ENCODE peak calls at places on chromosomes 12 and 14, in four cellular contexts. G, S, U and B are unnamed samples.

GRCh38 chr14:56073783-56074182 is 44.4 kb upstream of the PELI2 start:
- DNase-seq in U (no peak), S (no peak), G (no peak), B (no peak)

GRCh38 chr14:71713061-71713850 is 219.0 kb upstream of the RGS6 start:
- DNase-seq in S (no peak), U (no peak), G (no peak), B (no peak)

GRCh38 chr12:50542448-50542847 is 37.7 kb downstream of the DIP2B start:
- DNase-seq in U (peak), S (no peak), G (no peak), B (no peak)

GRCh38 chr12:26692417-26692816 is 140.6 kb downstream of the ITPR2 start:
- DNase-seq in G (no peak), U (no peak), S (no peak), B (no peak)

GRCh38 chr14:65006251-65006721 is 19.6 kb downstream of the FNTB start:
- DNase-seq in S (no peak), G (no peak), U (no peak), B (no peak)

GRCh38 chr14:61101803-61102548 is 120.9 kb downstream of the SLC38A6 start:
- DNase-seq in U (peak), S (peak), G (no peak), B (no peak)

GRCh38 chr12:27424631-27425230 is 21.8 kb upstream of the SMCO2 start:
- DNase-seq in G (no peak), S (peak), U (peak), B (no peak)

GRCh38 chr12:58310828-58311273 is 369.5 kb downstream of the ATP23 start:
- DNase-seq in S (no peak), G (no peak), U (peak), B (no peak)

GRCh38 chr14:70292716-70293115 is 66.8 kb downstream of the COX16 start:
- DNase-seq in S (peak), U (no peak), G (no peak), B (no peak)

GRCh38 chr12:93323625-93324165 is 54.0 kb upstream of the NUDT4 start:
- DNase-seq in G (no peak), U (peak), S (no peak), B (no peak)

GRCh38 chr14:83287300-83287699 is 1753.6 kb upstream of the SEL1L start:
- DNase-seq in G (no peak), U (no peak), S (no peak), B (no peak)

GRCh38 chr12:44381341-44381740 is 494.8 kb downstream of the NELL2 start:
- DNase-seq in U (no peak), S (no peak), G (no peak), B (no peak)

GRCh38 chr12:58502236-58502635 is 418.1 kb downstream of the LRIG3 start:
- DNase-seq in G (no peak), U (no peak), S (no peak), B (no peak)

GRCh38 chr12:108379761-108380160 is 40.6 kb upstream of the CMKLR1 start:
- DNase-seq in S (no peak), U (no peak), G (no peak), B (no peak)

GRCh38 chr14:105894978-105895881 is 368.8 kb downstream of the TMEM121 start:
- DNase-seq in U (no peak), S (no peak), G (peak), B (no peak)

GRCh38 chr14:97747282-97747681 is 950.1 kb downstream of the VRK1 start:
- DNase-seq in U (no peak), S (peak), G (no peak), B (no peak)

GRCh38 chr14:73771848-73772705 is 57.9 kb upstream of the PNMA1 start:
- DNase-seq in G (peak), S (peak), U (no peak), B (no peak)

GRCh38 chr12:68310370-68310769 is 21.8 kb downstream of the MDM1 start:
- DNase-seq in S (no peak), U (peak), G (no peak), B (no peak)

GRCh38 chr12:124853781-124854636 is 9.7 kb downstream of the SCARB1 start:
- DNase-seq in U (no peak), G (peak), S (no peak), B (no peak)

GRCh38 chr12:85575115-85576096 is 260.8 kb downstream of the RASSF9 start:
- DNase-seq in G (peak), S (peak), U (peak), B (no peak)

GRCh38 chr12:106333756-106334155 is 23.8 kb upstream of the POLR3B start:
- DNase-seq in S (no peak), G (no peak), U (no peak), B (no peak)

GRCh38 chr12:112176321-112177010 is 51.1 kb downstream of the TRAFD1 start:
- DNase-seq in U (no peak), G (no peak), S (no peak), B (no peak)

GRCh38 chr12:75825686-75826085 is 205.9 kb downstream of the PHLDA1 start:
- DNase-seq in G (no peak), S (no peak), U (peak), B (no peak)

GRCh38 chr12:93174048-93174447 is 203.7 kb upstream of the NUDT4 start:
- DNase-seq in G (no peak), U (peak), S (no peak), B (no peak)

GRCh38 chr12:111033281-111034147 is 113.1 kb upstream of the MYL2 start:
- DNase-seq in G (no peak), S (peak), U (no peak), B (no peak)
- TF ChIP-seq CTCF in G (peak), S (peak), U (peak), B (peak)

GRCh38 chr14:103298620-103299019 is 35.4 kb upstream of the EIF5 start:
- DNase-seq in U (no peak), G (no peak), S (no peak), B (no peak)
- TF ChIP-seq CTCF in U (peak), G (peak), S (peak), B (no peak)

DNA sequence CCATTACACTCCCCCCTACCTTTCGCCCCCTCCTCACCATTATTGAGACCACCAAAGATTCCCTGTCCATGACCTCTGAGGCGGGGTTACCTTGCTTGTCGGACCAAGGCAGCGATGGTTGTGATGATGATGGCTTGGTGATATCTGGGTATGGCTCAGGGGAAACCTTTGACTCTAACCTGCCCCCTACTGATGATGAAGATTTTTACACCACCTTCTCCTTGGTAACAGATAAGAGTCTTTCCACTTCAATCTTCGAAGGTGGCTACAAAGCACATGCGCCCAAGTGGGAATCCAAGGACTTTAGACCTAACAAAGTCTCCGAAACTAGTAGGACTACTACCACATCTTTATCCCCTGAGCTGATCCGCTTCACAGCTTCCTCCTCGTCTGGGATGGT is 350.2 kb downstream of the DIO2 start:
- DNase-seq in S (peak), U (no peak), G (no peak), B (no peak)
- TF ChIP-seq CTCF in S (peak), U (no peak), G (peak), B (no peak)

GRCh38 chr12:114638790-114639435 is 45.1 kb downstream of the TBX3 start:
- DNase-seq in S (peak), U (no peak), G (no peak), B (no peak)

GRCh38 chr12:114631242-114631641 is 52.7 kb downstream of the TBX3 start:
- DNase-seq in S (no peak), U (no peak), G (no peak), B (no peak)

DNA sequence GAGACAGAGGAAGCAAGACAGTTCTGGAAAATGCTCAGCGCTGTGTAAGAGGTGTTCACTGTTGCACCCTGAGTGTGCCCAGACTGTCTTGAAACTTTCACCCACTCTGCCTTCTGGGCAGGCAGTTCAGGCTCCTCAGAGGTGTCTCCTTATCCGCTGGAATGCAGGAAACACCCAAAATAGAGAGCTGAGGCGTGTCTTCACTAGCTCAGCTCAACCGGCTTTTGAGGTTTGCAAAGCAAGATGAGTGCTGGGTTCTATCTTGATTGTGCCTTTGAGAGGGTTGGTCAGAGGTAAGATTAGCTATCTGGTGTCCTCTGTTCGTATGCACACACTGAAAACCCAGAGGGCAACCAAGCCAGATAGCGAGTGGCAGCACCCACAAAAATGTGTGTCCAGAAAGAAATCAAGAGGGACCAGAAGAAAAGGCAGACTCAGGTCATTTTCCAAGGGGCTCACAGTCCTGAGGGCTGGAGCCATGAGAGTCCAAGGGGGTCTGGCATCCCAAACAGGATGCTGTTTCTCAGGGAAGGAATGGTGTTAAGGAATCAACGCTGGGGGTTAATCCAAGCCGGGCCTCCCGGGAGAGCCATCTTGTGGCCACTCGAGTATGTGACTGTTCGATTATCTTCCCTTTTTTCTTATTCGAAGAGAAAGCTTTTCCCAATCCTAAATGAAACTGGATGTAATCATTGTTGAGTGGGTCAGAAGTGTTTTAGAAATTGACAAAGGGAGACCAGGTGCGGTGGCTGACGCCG is 47.1 kb downstream of the TBX3 start:
- DNase-seq in S (peak), G (no peak), U (peak), B (no peak)
- TF ChIP-seq CTCF in S (peak), G (peak), U (peak), B (peak)

DNA sequence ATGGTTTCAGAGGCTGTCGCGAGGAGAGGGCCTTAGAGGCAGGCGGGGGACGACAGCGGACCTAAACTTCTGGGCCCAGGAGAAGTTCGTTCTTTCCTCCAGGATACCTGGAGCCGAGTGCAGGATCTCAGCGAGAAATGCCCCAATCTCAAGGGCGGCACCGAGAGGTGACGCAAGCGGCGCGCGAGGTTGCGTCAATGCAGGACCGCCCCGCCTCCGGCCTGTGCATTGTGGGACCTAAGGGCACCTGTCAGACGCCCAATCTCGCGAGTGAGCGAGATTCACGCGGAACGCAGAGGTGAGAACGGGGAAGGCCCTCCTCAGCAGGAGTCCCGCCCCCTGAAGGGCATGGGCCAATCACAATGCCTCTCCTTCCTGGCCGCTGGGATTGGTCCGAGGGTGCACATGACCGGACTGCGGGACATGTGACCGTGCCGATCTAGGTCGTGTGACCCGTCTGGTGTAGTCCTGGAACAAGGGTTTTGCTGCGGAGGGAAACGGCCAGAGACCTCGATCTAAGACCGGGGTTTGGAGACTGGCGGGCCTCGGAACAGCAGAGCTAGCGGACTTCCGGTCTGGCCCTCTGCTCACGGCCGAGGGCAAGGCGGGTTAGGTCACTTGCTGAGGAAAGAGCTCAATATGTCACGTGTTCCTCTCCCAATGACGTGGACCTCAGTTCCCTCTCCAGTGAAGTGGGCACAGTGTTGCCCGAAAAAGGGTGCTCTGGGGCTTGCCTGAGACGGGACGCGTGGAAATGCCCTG is 16.3 kb upstream of the DYNC1H1 start:
- DNase-seq in S (peak), U (peak), G (peak), B (peak)
- TF ChIP-seq CTCF in S (no peak), U (no peak), G (no peak), B (no peak)

GRCh38 chr12:2959508-2960431 is 573 bp downstream of the TEAD4 start:
- DNase-seq in U (peak), G (no peak), S (peak), B (peak)
- TF ChIP-seq CTCF in U (no peak), G (no peak), S (no peak), B (peak)

DNA sequence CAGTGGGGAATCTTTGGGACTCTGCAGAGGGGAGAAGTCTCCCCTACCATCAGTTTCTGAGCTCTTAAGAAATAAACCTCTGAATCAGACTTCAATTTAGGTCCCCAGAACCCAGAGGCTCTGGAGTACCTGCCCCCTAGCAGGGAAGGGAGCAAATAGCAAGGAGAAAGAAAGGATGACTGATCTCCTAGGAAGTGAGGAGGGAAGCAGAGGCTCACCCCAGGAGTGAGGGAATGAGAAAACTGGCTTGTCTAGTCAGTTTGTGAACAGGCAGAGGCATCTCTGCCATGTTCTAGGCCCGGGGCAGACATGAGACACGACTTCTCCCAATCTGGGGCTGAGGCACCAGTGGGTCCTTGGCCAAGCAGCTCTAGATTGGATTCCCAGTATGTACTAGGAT is 24.3 kb upstream of the SMUG1 start:
- DNase-seq in G (no peak), U (peak), S (peak), B (no peak)
- TF ChIP-seq CTCF in G (no peak), U (peak), S (peak), B (no peak)

DNA sequence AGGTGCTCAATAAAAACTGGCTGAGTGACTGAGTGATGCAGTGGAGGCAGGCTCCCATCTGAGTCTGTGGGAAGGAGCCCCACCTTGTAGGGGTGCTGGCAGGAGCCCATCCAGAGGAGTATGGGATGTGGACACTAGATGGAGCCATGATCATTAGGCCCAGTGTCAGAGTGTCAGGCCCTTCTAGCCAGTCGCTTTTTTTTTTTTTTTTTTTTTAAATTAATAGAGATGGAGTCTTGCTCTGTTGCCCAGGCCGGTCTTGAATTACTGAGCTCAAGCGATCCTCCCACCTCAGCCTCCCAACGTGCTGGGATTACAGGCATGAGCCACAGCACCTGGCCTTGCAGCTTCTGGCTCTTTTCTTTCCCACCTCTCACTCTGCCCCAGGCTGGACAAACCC is 11.5 kb downstream of the RITA1 start:
- DNase-seq in G (peak), U (peak), S (peak), B (no peak)
- TF ChIP-seq CTCF in G (peak), U (peak), S (peak), B (peak)

GRCh38 chr12:86735851-86736250 is 479.7 kb upstream of the MGAT4C start:
- DNase-seq in S (no peak), G (no peak), U (no peak), B (no peak)

GRCh38 chr12:86729798-86730197 is 473.6 kb upstream of the MGAT4C start:
- DNase-seq in U (no peak), S (no peak), G (no peak), B (no peak)

GRCh38 chr12:86730233-86730632 is 474.0 kb upstream of the MGAT4C start:
- DNase-seq in G (no peak), S (no peak), U (no peak), B (no peak)

GRCh38 chr12:86735072-86735471 is 478.9 kb upstream of the MGAT4C start:
- DNase-seq in G (no peak), S (no peak), U (no peak), B (no peak)
- TF ChIP-seq CTCF in G (no peak), S (no peak), U (no peak), B (no peak)

DNA sequence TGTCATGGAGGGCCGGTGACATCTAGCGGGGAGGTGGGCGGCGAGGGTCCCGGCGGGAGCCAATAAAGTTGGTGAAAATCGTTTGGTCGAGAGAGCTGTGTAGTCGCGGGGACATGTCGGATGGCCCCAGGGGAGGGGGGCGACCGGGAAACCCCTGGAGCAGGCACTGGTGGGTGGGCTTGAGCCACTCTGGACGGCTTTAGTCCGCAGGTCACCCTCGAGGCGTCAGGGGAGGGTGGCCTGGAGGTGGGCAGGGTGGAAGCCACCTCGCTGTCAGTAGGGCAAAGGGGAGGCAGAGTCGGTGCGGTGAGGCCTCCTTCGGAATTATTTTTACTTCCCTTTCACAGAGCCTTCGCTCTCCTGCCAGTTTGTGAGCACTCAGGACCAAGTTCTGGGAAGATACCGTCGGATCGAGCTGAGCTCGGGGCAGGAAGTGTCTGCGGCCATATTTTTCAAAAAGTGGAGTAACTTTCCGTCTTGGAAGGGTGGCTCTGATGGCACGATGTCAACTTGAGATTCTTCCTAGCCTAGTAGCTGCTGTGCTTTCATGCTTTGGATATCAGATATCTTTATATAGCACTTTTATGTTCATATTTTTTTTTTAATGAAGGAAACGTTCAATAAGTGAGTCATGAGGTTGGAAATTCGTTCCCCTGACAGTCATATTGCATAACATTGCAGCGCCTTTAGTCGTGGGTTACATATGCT is 28.2 kb downstream of the WBP11 start:
- DNase-seq in U (peak), S (peak), G (peak), B (no peak)
- TF ChIP-seq CTCF in U (no peak), S (no peak), G (no peak), B (no peak)